ENCODE peak calls at places on chromosomes 11 and 22, in nine cellular contexts. Y, E, J, K, V, W, F, P and I are unnamed samples.

GRCh38 chr11:8872017-8872416 is 39.0 kb upstream of the AKIP1 start:
- DNase-seq in Y (no peak), E (no peak), J (no peak), K (no peak), V (no peak), W (no peak), F (no peak), P (no peak), I (no peak)

GRCh38 chr11:108818971-108819370 is 154.1 kb downstream of the DDX10 start:
- DNase-seq in Y (no peak), E (no peak), J (no peak), K (no peak), V (no peak), W (no peak), F (no peak), P (no peak), I (no peak)

GRCh38 chr22:31612891-31613285 is 49.1 kb downstream of the PISD start:
- DNase-seq in Y (no peak), E (no peak), J (no peak), K (no peak), V (no peak), W (no peak), F (no peak), P (no peak), I (no peak)

GRCh38 chr11:8671651-8672062 is 10.8 kb downstream of the TRIM66 start:
- DNase-seq in Y (no peak), E (no peak), J (no peak), K (peak; percentile 29), V (peak; percentile 76), W (no peak), F (no peak), P (peak; percentile 49), I (peak; percentile 65)

GRCh38 chr11:104774578-104774977 is 123.7 kb downstream of the CASP12 start:
- DNase-seq in Y (no peak), E (no peak), J (no peak), K (no peak), V (no peak), W (no peak), F (no peak), P (no peak), I (no peak)

GRCh38 chr11:65776710-65777141 is 4.0 kb downstream of the AP5B1 start:
- DNase-seq in Y (no peak), E (no peak), J (peak; percentile 64), K (peak; percentile 29), V (peak; percentile 73), W (no peak), F (no peak), P (no peak), I (no peak)

GRCh38 chr11:1220941-1221721 is 1.7 kb upstream of the MUC5B start:
- DNase-seq in Y (no peak), E (peak; percentile 32), J (peak; percentile 45), K (no peak), V (no peak), W (no peak), F (peak; percentile 54), P (no peak), I (no peak)

GRCh38 chr11:35214792-35215193 is 75.8 kb downstream of the CD44 start:
- DNase-seq in Y (no peak), E (no peak), J (no peak), K (no peak), V (no peak), W (no peak), F (no peak), P (no peak), I (no peak)

GRCh38 chr22:44309137-44309536 is 3.6 kb downstream of the SHISAL1 start:
- DNase-seq in Y (no peak), E (peak; percentile 36), J (no peak), K (peak; percentile 55), V (peak; percentile 20), W (no peak), F (no peak), P (no peak), I (no peak)

GRCh38 chr11:12746593-12747097 is 72.4 kb downstream of the TEAD1 start:
- DNase-seq in Y (no peak), E (no peak), J (peak; percentile 61), K (peak; percentile 79), V (peak; percentile 42), W (no peak), F (peak; percentile 91), P (peak; percentile 70), I (peak; percentile 98)
- H3K4me1 ChIP-seq in Y (no peaks in the 10 kb centered on the region), E (no peaks in the 10 kb centered on the region), J (no peaks in the 10 kb centered on the region), K (peaks cover 27% of the 10 kb centered on the region), V (peaks cover 23% of the 10 kb centered on the region), W (no peaks in the 10 kb centered on the region), F (peaks cover 15% of the 10 kb centered on the region), P (peaks cover 10% of the 10 kb centered on the region), I (peaks cover 45% of the 10 kb centered on the region)

DNA sequence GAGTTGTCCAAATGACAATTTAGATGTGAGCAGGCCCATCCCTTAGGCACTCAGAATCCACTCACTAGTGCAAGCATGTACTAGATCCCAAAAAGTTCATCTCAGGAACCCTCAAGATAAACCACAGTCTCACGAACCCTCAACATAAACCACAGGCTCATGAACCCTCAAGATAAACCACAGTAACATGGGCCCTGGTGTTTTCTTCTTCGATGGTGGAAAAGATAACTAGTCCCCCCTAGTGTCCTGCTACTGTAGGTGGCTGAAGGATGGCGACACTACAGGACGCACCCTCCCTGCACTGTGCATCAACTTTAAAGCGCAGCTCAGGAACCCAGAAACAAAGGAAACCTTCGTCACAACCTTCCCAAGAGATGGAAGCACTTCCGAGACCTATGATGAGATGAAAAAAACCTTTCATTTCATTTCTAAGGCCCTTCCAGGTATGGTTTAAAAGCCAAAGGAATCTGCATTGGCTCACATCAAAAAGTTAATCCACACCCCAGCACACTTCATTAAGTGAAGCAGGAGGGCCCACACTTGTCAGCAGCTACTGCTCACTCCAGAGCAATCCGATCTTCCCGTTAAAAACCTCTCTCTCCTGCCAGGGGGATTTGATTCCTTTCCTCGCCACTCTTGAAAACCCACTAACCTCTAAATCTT is 2.4 kb downstream of the LARGE1 start:
- DNase-seq in Y (no peak), E (no peak), J (no peak), K (peak; percentile 37), V (no peak), W (no peak), F (no peak), P (no peak), I (no peak)
- TF ChIP-seq CTCF in Y (no peak), E (no peak), J (no peak), K (peak; percentile 29), V (no peak), W (peak; percentile 9), F (no peak), P (peak; percentile 28), I (no peak)

DNA sequence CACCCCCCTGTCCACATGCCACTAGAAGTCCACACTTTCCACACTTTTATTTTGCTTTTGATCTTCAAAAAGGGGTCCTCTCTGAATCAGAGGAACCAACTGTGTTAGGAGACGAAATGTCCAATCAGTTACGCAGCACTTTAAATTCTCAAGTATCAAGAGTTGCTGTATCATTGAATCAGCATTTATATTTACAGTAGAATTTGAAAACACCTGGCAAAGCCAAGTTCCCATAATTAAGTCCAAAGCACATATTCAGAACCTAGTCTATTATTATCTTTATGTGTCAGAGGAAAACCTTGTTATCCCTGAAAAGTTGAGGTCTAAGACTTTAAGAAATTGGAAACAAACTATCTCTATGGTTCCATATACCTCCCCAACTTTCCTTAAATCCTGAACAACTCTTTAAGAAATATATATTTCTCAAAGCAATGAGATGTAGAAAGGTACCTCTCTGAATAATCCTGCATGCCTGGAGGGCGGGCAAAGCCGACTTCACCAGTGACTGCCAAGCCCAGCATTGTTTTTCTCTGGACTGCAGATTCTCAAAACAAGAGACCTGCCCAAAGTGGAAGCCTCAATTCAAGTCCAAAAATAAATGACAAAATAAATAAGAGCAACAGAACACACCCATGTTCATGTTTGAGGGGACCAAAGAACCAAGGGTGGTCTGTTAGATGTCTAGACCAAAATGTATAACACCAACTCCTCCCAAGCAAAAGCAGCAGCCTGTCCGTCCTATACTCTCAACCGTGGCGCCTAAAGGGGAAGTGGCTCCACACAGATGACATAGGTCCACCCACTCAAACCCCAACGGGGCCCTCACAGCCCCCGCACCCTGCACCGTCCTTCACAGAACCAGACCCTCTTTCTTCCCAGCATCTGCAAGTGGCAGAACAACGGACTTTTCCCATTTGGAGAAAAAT is 76.0 kb upstream of the ARFGAP3 start:
- DNase-seq in Y (no peak), E (no peak), J (no peak), K (no peak), V (no peak), W (no peak), F (no peak), P (peak; percentile 69), I (peak; percentile 61)
- H3K27ac ChIP-seq in Y (no peak overlapping the region), E (peak overlapping the region; percentile 65), J (peak overlapping the region; percentile 79), K (peak overlapping the region; percentile 87), V (peak overlapping the region; percentile 87), W (peak overlapping the region; percentile 82), F (peak overlapping the region; percentile 76), P (peak overlapping the region; percentile 91), I (peak overlapping the region; percentile 82)

GRCh38 chr11:12675951-12676711 is 1.9 kb downstream of the TEAD1 start:
- DNase-seq in Y (no peak), E (peak; percentile 49), J (no peak), K (peak; percentile 38), V (no peak), W (no peak), F (no peak), P (no peak), I (no peak)
- H3K4me1 ChIP-seq in Y (peaks cover 13% of the 10 kb centered on the region), E (no peaks in the 10 kb centered on the region), J (no peaks in the 10 kb centered on the region), K (peaks cover 38% of the 10 kb centered on the region), V (peaks cover 46% of the 10 kb centered on the region), W (no peaks in the 10 kb centered on the region), F (peaks cover 10% of the 10 kb centered on the region), P (peaks cover 37% of the 10 kb centered on the region), I (peaks cover 45% of the 10 kb centered on the region)

DNA sequence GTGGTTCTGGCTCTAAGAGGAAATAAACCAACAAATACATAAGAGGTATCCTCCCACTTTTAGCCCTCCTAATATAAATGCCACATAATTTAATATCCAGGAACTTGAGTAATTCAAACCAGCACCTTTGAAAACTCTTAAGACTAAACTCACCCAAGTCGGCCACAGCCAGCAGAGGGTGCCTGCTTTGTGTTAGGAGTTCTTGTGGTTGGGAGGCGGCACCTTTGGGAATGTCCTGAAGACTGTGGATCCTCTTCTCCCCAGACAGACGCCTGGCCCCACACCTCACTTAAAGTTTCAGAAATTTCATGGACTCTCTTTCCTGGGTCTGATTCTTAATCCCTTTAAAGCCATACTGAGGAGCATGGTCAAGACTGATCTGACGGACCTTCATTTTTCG is 169.0 kb downstream of the TBC1D22A start:
- DNase-seq in Y (no peak), E (peak; percentile 15), J (no peak), K (peak; percentile 34), V (no peak), W (no peak), F (no peak), P (no peak), I (peak; percentile 29)
- TF ChIP-seq CTCF in Y (no peak), E (no peak), J (no peak), K (peak; percentile 15), V (no peak), W (no peak), F (no peak), P (no peak), I (no peak)

DNA sequence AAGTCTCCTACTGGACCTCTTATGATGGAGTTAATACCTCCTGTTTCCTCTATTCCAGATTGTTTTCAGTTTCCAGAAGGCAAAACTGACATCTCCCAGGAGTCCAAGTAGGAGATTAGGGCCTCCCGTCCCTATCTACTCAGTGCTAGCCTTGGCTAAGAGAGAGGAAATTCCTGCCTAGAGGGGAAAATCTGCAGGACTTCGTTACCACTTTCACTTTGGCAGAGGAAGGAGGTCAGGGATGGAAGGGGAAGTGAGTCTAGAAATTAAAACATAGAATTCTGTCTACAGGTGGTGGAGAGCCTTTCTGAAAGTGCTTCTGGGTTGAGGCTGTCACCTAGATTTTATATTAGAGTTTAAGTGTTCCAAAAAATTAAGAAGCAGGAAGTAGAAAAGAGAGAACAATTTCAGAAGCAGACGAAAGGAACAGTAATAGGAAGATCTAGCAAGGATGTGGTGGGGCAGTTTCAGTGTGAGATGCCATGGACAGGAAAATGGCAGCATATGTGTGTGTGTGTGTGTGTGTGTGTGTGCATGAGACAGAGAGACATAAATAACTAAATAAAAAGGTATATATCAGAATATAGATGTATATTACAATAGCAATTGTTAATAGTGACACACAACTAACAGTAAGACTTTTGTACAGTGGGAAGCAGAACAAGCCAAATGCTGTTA is 2.4 kb upstream of the TRIM68 start:
- DNase-seq in Y (no peak), E (no peak), J (no peak), K (no peak), V (no peak), W (no peak), F (no peak), P (peak; percentile 16), I (no peak)
- H3K27ac ChIP-seq in Y (peak overlapping the region; percentile 5), E (no peak overlapping the region), J (no peak overlapping the region), K (no peak overlapping the region), V (no peak overlapping the region), W (no peak overlapping the region), F (no peak overlapping the region), P (peak overlapping the region; percentile 56), I (no peak overlapping the region)